ENCODE peak calls at places on chromosomes 1 and 21, in four cellular contexts. T, O, I and V are unnamed samples.

GRCh38 chr1:150567341-150567716 is 12.1 kb downstream of the MCL1 start:
- DNase-seq in T (peak), O (no peak), I (no peak), V (no peak)

GRCh38 chr1:48917901-48918603 is 141.4 kb upstream of the BEND5 start:
- DNase-seq in T (no peak), O (peak), I (peak), V (no peak)

GRCh38 chr1:239361403-239361802 is 25.0 kb upstream of the CHRM3 start:
- DNase-seq in T (no peak), O (no peak), I (no peak), V (no peak)

GRCh38 chr21:38277501-38278111 is 20.8 kb downstream of the KCNJ15 start:
- DNase-seq in T (no peak), O (no peak), I (peak), V (peak)

GRCh38 chr1:178283409-178283808 is 189.5 kb downstream of the RASAL2 start:
- DNase-seq in T (no peak), O (peak), I (no peak), V (peak)

GRCh38 chr1:94438692-94439276 is 20.6 kb downstream of the ABCD3 start:
- DNase-seq in T (no peak), O (no peak), I (no peak), V (no peak)

GRCh38 chr1:176656257-176656995 is 193.5 kb downstream of the PAPPA2 start:
- DNase-seq in T (no peak), O (no peak), I (no peak), V (peak)

GRCh38 chr1:56199060-56199459 is 380.3 kb downstream of the PLPP3 start:
- DNase-seq in T (no peak), O (no peak), I (no peak), V (no peak)

GRCh38 chr1:187409341-187409740 is 580.6 kb downstream of the PLA2G4A start:
- DNase-seq in T (no peak), O (no peak), I (no peak), V (peak)

GRCh38 chr1:150976879-150977694 is 2.5 kb upstream of the CERS2 start:
- DNase-seq in T (peak), O (peak), I (peak), V (peak)

GRCh38 chr1:207807395-207808321 is 55.8 kb downstream of the CD46 start:
- DNase-seq in T (peak), O (peak), I (no peak), V (no peak)

GRCh38 chr1:10530281-10530740 is 55.6 kb downstream of the PEX14 start:
- DNase-seq in T (no peak), O (peak), I (no peak), V (peak)

GRCh38 chr1:243730499-243731150 is 119.4 kb downstream of the AKT3 start:
- DNase-seq in T (no peak), O (peak), I (no peak), V (no peak)

GRCh38 chr21:41877901-41878830 is 978 bp downstream of the PRDM15 start:
- DNase-seq in T (peak), O (peak), I (peak), V (peak)

GRCh38 chr1:29853716-29854330 is 617.5 kb downstream of the PTPRU start:
- DNase-seq in T (no peak), O (no peak), I (no peak), V (no peak)

GRCh38 chr1:154807048-154807591 is 63.0 kb downstream of the KCNN3 start:
- DNase-seq in T (peak), O (no peak), I (no peak), V (no peak)

GRCh38 chr1:48859429-48859828 is 82.7 kb upstream of the BEND5 start:
- DNase-seq in T (no peak), O (no peak), I (no peak), V (no peak)

GRCh38 chr1:156136970-156137483 is 16.4 kb upstream of the SEMA4A start:
- DNase-seq in T (no peak), O (no peak), I (no peak), V (no peak)

GRCh38 chr1:228469413-228470162 is 17.6 kb upstream of the RNF187 start:
- DNase-seq in T (no peak), O (no peak), I (no peak), V (no peak)

GRCh38 chr1:222167111-222167510 is 380.8 kb downstream of the HHIPL2 start:
- DNase-seq in T (peak), O (no peak), I (peak), V (peak)

GRCh38 chr1:93416183-93416582 is 31.7 kb upstream of the FNBP1L start:
- DNase-seq in T (no peak), O (no peak), I (no peak), V (no peak)

GRCh38 chr1:6486433-6487011 is 4.9 kb downstream of the PLEKHG5 start:
- DNase-seq in T (peak), O (peak), I (peak), V (peak)

GRCh38 chr1:6485937-6486250 is 5.6 kb downstream of the PLEKHG5 start:
- DNase-seq in T (no peak), O (no peak), I (no peak), V (no peak)

GRCh38 chr1:6484826-6485139 is 6.7 kb downstream of the PLEKHG5 start:
- DNase-seq in T (no peak), O (no peak), I (no peak), V (no peak)

GRCh38 chr1:6483761-6484117 is 7.7 kb downstream of the PLEKHG5 start:
- DNase-seq in T (no peak), O (no peak), I (no peak), V (no peak)

GRCh38 chr1:6485140-6485936 is 6.1 kb downstream of the PLEKHG5 start:
- DNase-seq in T (no peak), O (no peak), I (no peak), V (no peak)
- H3K27ac ChIP-seq in T (no peak), O (peak), I (no peak), V (no peak)

GRCh38 chr1:26189751-26190275 is 589 bp upstream of the CATSPER4 start:
- DNase-seq in T (no peak), O (no peak), I (no peak), V (no peak)
- H3K27ac ChIP-seq in T (no peak), O (no peak), I (no peak), V (no peak)

DNA sequence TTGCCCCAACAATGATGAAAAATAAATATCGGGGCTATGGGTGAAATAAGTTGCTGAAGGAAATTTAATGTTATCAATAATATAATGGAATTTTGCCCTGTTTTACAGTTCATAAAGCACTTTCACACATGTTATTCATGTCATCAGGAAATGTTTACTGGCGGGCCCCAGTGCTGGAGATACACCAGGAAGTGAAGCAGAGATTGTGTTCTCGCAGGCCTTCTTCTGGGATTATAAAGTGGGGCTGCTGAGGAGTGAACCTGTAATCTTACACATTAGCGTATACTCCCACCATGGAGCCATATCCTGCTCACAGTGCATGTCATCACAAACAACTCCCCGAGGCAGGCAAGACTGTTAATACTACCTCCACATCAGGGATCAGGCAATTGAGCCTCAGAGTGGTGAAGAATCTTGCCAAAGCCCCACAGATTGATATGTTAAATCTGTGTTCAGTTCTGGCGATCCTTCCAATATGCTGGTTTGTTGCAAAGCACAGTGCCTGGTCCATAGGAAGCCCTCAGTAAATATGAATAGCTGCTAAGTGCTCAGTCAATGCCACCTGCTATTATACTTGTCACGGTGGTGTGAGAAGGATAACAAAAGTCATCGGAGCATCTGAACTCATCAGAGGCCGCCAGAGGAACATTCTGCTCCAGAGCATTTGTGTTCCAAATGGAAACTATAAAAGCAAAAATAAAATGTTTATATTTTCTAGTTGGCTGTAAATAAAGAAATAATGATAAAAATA is 104.4 kb upstream of the UBE2U start:
- DNase-seq in T (no peak), O (no peak), I (no peak), V (no peak)
- H3K27ac ChIP-seq in T (no peak), O (no peak), I (no peak), V (no peak)

GRCh38 chr1:203673550-203674411 is 47.1 kb downstream of the ATP2B4 start:
- DNase-seq in T (peak), O (no peak), I (peak), V (peak)

GRCh38 chr1:203672354-203672753 is 45.7 kb downstream of the ATP2B4 start:
- DNase-seq in T (no peak), O (no peak), I (no peak), V (no peak)

GRCh38 chr1:203669739-203670138 is 43.1 kb downstream of the ATP2B4 start:
- DNase-seq in T (no peak), O (no peak), I (peak), V (peak)

GRCh38 chr1:203671047-203671446 is 44.4 kb downstream of the ATP2B4 start:
- DNase-seq in T (no peak), O (no peak), I (no peak), V (no peak)

GRCh38 chr1:203671808-203672207 is 45.2 kb downstream of the ATP2B4 start:
- DNase-seq in T (no peak), O (no peak), I (no peak), V (no peak)
- H3K27ac ChIP-seq in T (no peak), O (peak), I (peak), V (no peak)

DNA sequence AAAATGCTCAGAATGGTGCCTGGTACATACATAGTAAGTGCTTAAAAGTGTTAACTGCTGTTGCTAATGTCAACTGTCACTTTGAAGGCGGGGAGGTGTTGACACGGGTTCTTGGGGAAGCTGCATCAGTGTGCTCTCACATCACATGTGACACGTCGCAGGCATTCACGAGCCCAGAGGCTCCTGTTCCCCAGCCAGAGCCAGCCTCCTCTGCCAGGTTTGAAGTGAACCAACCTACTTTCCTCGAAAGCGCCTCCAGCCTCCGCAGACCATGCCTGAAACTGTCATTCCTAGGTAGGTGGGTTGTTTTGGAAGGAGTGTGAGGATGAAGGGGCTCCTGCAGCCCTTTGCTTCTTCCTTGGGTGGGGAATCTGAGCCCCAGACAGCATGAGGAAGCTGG is 13.8 kb downstream of the GALNT2 start:
- DNase-seq in T (no peak), O (no peak), I (no peak), V (no peak)
- H3K27ac ChIP-seq in T (no peak), O (no peak), I (peak), V (no peak)

DNA sequence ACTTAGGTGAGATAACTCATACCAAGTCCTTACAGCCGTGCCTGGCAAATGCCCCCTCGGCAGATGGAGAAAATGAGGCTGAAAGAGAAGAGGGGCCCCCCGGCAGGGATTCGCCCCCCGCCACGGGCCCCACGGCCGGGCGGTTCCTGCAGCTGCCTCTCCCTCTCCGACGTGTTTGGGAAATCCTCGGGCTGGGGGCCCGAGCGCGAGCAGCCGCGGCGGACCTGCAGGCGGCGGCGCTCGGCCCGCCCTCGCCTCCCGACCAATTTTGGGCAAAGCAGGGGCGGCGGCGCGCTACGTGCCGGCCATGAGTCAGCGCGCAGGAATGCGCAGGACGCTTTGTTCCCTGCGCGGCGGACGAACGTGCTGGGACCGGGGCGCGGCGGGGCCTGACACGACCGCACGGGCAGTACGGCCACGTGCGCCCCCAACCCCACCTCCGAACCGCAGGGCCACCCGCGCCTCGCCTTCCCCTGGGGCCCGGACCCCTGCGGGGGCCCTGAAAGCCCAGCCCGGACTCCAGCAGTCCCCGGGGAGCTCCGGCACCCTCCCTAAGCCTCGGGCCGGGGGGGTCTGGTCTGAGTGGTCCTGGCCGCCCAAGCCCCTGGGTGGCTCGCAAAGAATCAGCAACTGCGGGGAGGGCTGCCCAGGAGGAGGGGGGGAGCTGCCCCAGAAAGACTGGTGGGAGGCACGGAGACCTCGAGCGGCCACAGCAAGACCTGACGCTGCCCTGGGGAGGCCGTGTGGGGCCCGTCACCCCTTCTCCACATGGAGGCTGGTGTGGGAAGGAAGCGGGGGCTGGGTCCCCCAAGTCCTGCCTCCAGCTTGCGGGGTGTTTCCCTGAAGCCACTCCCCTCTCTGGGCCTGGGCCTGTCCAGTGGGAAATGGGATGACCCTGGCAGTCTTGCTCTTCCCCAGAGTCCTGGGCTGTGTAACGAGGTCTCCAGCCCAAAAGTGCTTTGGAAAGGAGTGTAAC is 11.9 kb upstream of the EDN2 start:
- DNase-seq in T (no peak), O (peak), I (peak), V (peak)
- H3K27ac ChIP-seq in T (no peak), O (peak), I (peak), V (peak)

GRCh38 chr1:205518616-205519540 is 14.4 kb downstream of the CDK18 start:
- DNase-seq in T (no peak), O (no peak), I (no peak), V (no peak)

GRCh38 chr1:205521646-205522150 is 17.2 kb downstream of the CDK18 start:
- DNase-seq in T (no peak), O (no peak), I (no peak), V (no peak)

GRCh38 chr1:205517763-205518162 is 13.3 kb downstream of the CDK18 start:
- DNase-seq in T (no peak), O (no peak), I (no peak), V (no peak)

GRCh38 chr1:205520709-205521108 is 16.2 kb downstream of the CDK18 start:
- DNase-seq in T (no peak), O (no peak), I (no peak), V (no peak)

GRCh38 chr1:205519541-205520131 is 15.2 kb downstream of the CDK18 start:
- DNase-seq in T (no peak), O (no peak), I (no peak), V (no peak)
- H3K27ac ChIP-seq in T (no peak), O (no peak), I (no peak), V (no peak)

DNA sequence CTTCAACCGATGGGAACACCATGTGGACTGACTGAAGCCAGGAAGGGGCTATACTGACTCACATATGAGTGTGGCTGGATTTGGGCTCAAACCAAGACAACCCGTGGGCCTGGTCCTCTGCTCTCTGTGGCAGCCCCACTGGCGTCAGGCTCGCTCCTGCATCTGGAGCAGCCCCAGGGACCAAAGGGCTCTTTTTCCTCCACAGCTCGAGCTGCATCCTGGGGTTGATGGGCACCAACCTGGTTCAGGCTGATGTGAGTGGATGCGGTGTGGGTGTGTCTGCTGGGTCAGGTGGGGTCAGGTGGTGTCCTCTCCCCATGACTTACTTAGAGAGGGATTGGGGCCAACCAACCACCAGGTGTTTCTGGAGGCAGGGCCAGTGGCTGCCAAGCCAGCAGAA is 303.0 kb upstream of the AJAP1 start:
- DNase-seq in T (no peak), O (no peak), I (no peak), V (no peak)
- H3K27ac ChIP-seq in T (no peak), O (no peak), I (no peak), V (no peak)